ENCODE peak calls at places on chromosomes 5 and 9, in seven cellular contexts. One of them, this sample, is unnamed.

GRCh38 chr9:134333234-134333873 is 7.1 kb downstream of the RXRA start:
- DNase-seq in SK-N-SH: peak; percentile 85
- DNase-seq in H1: no peak
- DNase-seq in GM12878: no peak
- DNase-seq in HCT116: no peak
- DNase-seq in K562: no peak
- DNase-seq in HepG2: peak; percentile 87
- DNase-seq in this sample: no peak

GRCh38 chr5:530556-530955 is 6.3 kb upstream of the SLC9A3 start:
- DNase-seq in K562: no peak
- DNase-seq in HepG2: no peak
- DNase-seq in HCT116: no peak
- DNase-seq in GM12878: no peak
- DNase-seq in H1: no peak
- DNase-seq in SK-N-SH: no peak
- DNase-seq in this sample: no peak

GRCh38 chr9:133839822-133840329 is 101.7 kb upstream of the SARDH start:
- DNase-seq in HepG2: peak; percentile 36
- DNase-seq in H1: no peak
- DNase-seq in GM12878: no peak
- DNase-seq in K562: peak; percentile 33
- DNase-seq in HCT116: no peak
- DNase-seq in SK-N-SH: peak; percentile 56
- DNase-seq in this sample: peak; percentile 12

GRCh38 chr9:82456621-82457020 is 468.0 kb downstream of the SPATA31D1 start:
- DNase-seq in SK-N-SH: no peak
- DNase-seq in GM12878: no peak
- DNase-seq in HepG2: no peak
- DNase-seq in H1: no peak
- DNase-seq in K562: no peak
- DNase-seq in HCT116: no peak
- DNase-seq in this sample: no peak

GRCh38 chr9:134297581-134297980 is 28.7 kb upstream of the RXRA start:
- DNase-seq in HCT116: no peak
- DNase-seq in HepG2: no peak
- DNase-seq in H1: no peak
- DNase-seq in GM12878: no peak
- DNase-seq in K562: no peak
- DNase-seq in SK-N-SH: no peak
- DNase-seq in this sample: no peak

GRCh38 chr5:176738851-176739250 is 71.5 kb upstream of the UNC5A start:
- DNase-seq in K562: no peak
- DNase-seq in HCT116: no peak
- DNase-seq in GM12878: no peak
- DNase-seq in HepG2: no peak
- DNase-seq in H1: no peak
- DNase-seq in SK-N-SH: peak; percentile 52
- DNase-seq in this sample: no peak

GRCh38 chr9:91949946-91950664 is at the start of gene ROR2:
- DNase-seq in H1: no peak
- DNase-seq in K562: peak; percentile 91
- DNase-seq in HCT116: peak; percentile 37
- DNase-seq in HepG2: no peak
- DNase-seq in SK-N-SH: peak; percentile 96
- DNase-seq in GM12878: no peak
- DNase-seq in this sample: peak; percentile 85

GRCh38 chr5:40798012-40798855 is at the start of gene PRKAA1:
- DNase-seq in HCT116: peak; percentile 61
- DNase-seq in GM12878: peak; percentile 20
- DNase-seq in SK-N-SH: peak; percentile 98
- DNase-seq in H1: peak; percentile 58
- DNase-seq in HepG2: peak; percentile 71
- DNase-seq in K562: peak; percentile 94
- DNase-seq in this sample: peak; percentile 90

GRCh38 chr5:585556-585955 is 26.6 kb upstream of the CEP72 start:
- DNase-seq in HCT116: no peak
- DNase-seq in SK-N-SH: no peak
- DNase-seq in H1: no peak
- DNase-seq in K562: no peak
- DNase-seq in HepG2: no peak
- DNase-seq in GM12878: no peak
- DNase-seq in this sample: no peak

GRCh38 chr5:57335092-57335491 is 147.5 kb downstream of the ACTBL2 start:
- DNase-seq in HepG2: peak; percentile 28
- DNase-seq in H1: no peak
- DNase-seq in GM12878: no peak
- DNase-seq in SK-N-SH: no peak
- DNase-seq in K562: no peak
- DNase-seq in HCT116: no peak
- DNase-seq in this sample: peak; percentile 56

GRCh38 chr5:126100767-126101166 is 322.4 kb upstream of the GRAMD2B start:
- DNase-seq in HCT116: peak; percentile 8
- DNase-seq in SK-N-SH: no peak
- DNase-seq in HepG2: no peak
- DNase-seq in K562: no peak
- DNase-seq in H1: no peak
- DNase-seq in GM12878: no peak
- DNase-seq in this sample: no peak

GRCh38 chr5:137073192-137073591 is 425.9 kb downstream of the SPOCK1 start:
- DNase-seq in HepG2: no peak
- DNase-seq in H1: no peak
- DNase-seq in GM12878: no peak
- DNase-seq in SK-N-SH: no peak
- DNase-seq in K562: no peak
- DNase-seq in HCT116: no peak
- DNase-seq in this sample: no peak

GRCh38 chr5:72290356-72291133 is 29.5 kb downstream of the MRPS27 start:
- DNase-seq in HepG2: no peak
- DNase-seq in H1: no peak
- DNase-seq in HCT116: no peak
- DNase-seq in K562: no peak
- DNase-seq in SK-N-SH: no peak
- DNase-seq in GM12878: no peak
- DNase-seq in this sample: no peak

DNA sequence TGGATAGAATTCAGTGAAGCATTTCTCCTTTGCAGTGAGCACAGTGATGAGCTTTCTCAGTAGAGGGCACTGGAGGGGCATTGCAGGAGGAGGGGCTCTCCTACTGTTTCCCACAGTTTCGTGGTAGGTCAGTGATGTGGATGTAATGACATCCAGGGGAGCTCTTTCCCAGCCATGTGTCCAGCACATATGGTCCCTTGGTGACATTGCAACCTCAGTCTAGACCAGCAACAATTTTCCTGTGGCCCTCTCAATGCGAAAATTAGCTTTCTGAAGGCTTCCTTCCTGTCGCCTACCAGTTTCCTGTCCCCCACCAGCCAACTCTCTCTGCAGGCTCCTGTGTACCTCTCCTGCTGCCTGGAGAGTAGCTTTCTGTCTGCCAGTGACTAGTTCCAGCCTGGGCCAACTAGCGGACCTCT is 6.9 kb upstream of the PDCL start:
- DNase-seq in HepG2: peak; percentile 31
- DNase-seq in H1: no peak
- DNase-seq in HCT116: no peak
- DNase-seq in K562: no peak
- DNase-seq in SK-N-SH: peak; percentile 51
- DNase-seq in GM12878: no peak
- DNase-seq in this sample: no peak
- TF ChIP-seq JUND in HepG2: no peak
- TF ChIP-seq JUND in H1: no peak
- TF ChIP-seq JUND in HCT116: no peak
- TF ChIP-seq JUND in K562: no peak
- TF ChIP-seq JUND in SK-N-SH: no peak
- TF ChIP-seq JUND in GM12878: no peak
- TF ChIP-seq JUND in this sample: no peak

DNA sequence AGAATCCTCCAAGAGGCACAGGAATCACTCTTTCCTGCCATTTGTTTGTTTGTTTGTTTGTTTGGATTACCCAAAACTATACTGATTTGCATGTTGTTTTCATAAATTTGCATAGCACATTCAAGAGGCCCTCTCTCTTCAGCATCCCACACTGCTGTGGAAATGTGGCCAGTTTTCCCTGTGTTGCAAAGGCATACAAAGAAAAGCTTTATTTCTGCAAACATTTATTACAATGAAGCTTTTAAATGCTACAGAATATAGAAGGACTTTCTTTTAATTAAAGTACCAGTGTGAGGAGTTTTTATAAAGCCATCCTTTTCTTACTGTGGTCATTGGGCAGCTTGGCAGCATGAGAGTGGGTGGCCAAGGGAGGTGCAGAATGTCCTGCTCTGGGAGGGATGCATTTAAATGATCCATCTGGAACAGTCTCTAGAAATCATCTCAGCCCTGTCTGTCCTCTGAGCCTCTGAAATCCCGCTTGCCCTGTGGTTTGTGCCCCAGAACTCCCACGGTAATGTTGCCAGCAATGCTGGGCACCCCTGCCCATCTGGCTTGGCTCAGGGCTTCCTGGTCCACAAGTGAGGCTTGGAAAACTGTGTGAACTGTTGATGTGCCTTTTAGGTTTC is 356.8 kb upstream of the KIF2A start:
- DNase-seq in HCT116: no peak
- DNase-seq in HepG2: no peak
- DNase-seq in SK-N-SH: no peak
- DNase-seq in K562: no peak
- DNase-seq in GM12878: no peak
- DNase-seq in H1: no peak
- DNase-seq in this sample: no peak
- TF ChIP-seq JUND in HCT116: no peak
- TF ChIP-seq JUND in HepG2: no peak
- TF ChIP-seq JUND in SK-N-SH: no peak
- TF ChIP-seq JUND in K562: no peak
- TF ChIP-seq JUND in GM12878: no peak
- TF ChIP-seq JUND in H1: no peak
- TF ChIP-seq JUND in this sample: no peak

DNA sequence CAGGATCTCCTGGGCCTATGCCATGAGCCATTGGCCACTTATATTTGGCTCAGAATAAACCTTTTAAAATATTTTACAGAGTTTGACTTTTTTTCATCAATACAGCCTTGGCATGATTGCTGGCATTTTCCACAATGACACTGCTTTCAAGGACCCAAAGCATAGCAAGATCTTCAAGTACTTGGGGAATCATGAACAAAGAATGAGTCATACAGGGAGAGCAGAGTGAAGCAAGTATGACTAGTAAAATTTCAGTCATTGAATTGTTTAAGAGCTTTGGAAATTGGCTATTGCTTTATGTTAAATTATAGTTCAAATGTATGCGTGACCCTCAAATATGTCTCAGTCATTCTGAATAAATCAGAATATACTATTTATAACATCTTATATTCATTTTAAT is 53.0 kb downstream of the GDNF start:
- DNase-seq in K562: no peak
- DNase-seq in SK-N-SH: no peak
- DNase-seq in H1: no peak
- DNase-seq in HCT116: no peak
- DNase-seq in HepG2: no peak
- DNase-seq in GM12878: no peak
- DNase-seq in this sample: no peak
- TF ChIP-seq JUND in K562: peak; percentile 24
- TF ChIP-seq JUND in SK-N-SH: peak; percentile 64
- TF ChIP-seq JUND in H1: no peak
- TF ChIP-seq JUND in HCT116: no peak
- TF ChIP-seq JUND in HepG2: no peak
- TF ChIP-seq JUND in GM12878: no peak
- TF ChIP-seq JUND in this sample: no peak

GRCh38 chr5:151005975-151006576 is 14.3 kb upstream of the GPX3 start:
- DNase-seq in GM12878: no peak
- DNase-seq in K562: no peak
- DNase-seq in SK-N-SH: no peak
- DNase-seq in HCT116: no peak
- DNase-seq in HepG2: no peak
- DNase-seq in H1: no peak
- DNase-seq in this sample: no peak
- TF ChIP-seq JUND in GM12878: no peak
- TF ChIP-seq JUND in K562: no peak
- TF ChIP-seq JUND in SK-N-SH: no peak
- TF ChIP-seq JUND in HCT116: no peak
- TF ChIP-seq JUND in HepG2: no peak
- TF ChIP-seq JUND in H1: no peak
- TF ChIP-seq JUND in this sample: no peak

DNA sequence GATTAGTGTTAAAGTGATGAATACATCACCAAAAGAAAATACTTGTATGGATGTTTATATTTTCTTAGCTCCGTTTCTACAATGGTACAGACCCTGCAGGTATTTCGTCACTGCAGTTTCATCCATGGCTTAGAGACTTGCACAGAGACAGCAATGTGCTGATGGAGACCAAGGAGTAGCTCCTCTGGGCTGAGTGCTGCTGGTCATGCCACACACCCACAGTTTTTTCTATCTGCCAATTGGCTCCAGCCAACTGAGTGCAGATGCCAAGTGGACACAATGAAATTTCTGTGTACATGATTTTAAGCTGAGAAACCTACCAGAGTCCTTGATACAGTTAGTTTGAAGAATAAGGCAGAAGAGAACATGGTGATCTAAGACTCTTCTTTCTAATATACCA is 145.9 kb upstream of the ADCY2 start:
- DNase-seq in SK-N-SH: no peak
- DNase-seq in H1: no peak
- DNase-seq in GM12878: no peak
- DNase-seq in HepG2: no peak
- DNase-seq in HCT116: no peak
- DNase-seq in K562: no peak
- DNase-seq in this sample: no peak
- TF ChIP-seq JUND in SK-N-SH: no peak
- TF ChIP-seq JUND in H1: no peak
- TF ChIP-seq JUND in GM12878: no peak
- TF ChIP-seq JUND in HepG2: no peak
- TF ChIP-seq JUND in HCT116: no peak
- TF ChIP-seq JUND in K562: no peak
- TF ChIP-seq JUND in this sample: no peak

DNA sequence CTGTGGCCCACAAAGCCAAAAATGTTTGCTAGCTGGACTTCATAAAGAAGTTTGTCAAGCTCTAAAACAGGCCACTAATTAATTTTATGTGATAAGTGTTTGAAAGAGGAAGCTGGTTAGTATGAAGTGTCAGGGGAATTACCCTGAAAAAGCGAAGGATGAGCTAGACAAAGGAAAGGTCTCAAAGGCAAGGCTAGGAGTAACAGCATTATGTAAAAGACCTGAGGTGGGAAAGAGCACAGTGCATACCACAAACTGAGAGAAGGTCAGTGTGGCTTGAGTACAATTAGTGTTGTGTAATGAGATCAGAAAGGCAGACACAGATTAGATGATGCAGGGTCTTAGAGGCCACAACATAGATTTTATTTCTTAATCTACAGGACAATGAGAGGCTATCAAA is 29.6 kb downstream of the RC3H2 start:
- DNase-seq in HepG2: no peak
- DNase-seq in GM12878: peak; percentile 20
- DNase-seq in SK-N-SH: no peak
- DNase-seq in K562: no peak
- DNase-seq in HCT116: no peak
- DNase-seq in H1: no peak
- DNase-seq in this sample: no peak
- TF ChIP-seq JUND in HepG2: no peak
- TF ChIP-seq JUND in GM12878: no peak
- TF ChIP-seq JUND in SK-N-SH: no peak
- TF ChIP-seq JUND in K562: no peak
- TF ChIP-seq JUND in HCT116: no peak
- TF ChIP-seq JUND in H1: no peak
- TF ChIP-seq JUND in this sample: no peak